ENCODE peak calls at places on chromosome 4, in four cellular contexts. A, K, M and D are unnamed samples.

GRCh38 chr4:134470544-134470943 is 269.0 kb upstream of the PABPC4L start:
- DNase-seq in K (no peak), M (peak; percentile 11), A (peak; percentile 1), D (no peak)

GRCh38 chr4:20543131-20543530 is 157.1 kb upstream of the PACRGL start:
- DNase-seq in A (no peak), K (no peak), M (no peak), D (no peak)

GRCh38 chr4:83255584-83255983 is 29.0 kb downstream of the COQ2 start:
- DNase-seq in A (peak; percentile 78), K (no peak), M (peak; percentile 33), D (peak; percentile 12)

GRCh38 chr4:106287353-106287969 is 28.5 kb downstream of the TBCK start:
- DNase-seq in M (peak; percentile 6), A (peak; percentile 96), K (no peak), D (peak; percentile 96)

GRCh38 chr4:94976371-94977011 is 218.7 kb downstream of the BMPR1B start:
- DNase-seq in K (no peak), M (no peak), A (peak; percentile 60), D (peak; percentile 82)

GRCh38 chr4:151013944-151014343 is 1.1 kb downstream of the LRBA start:
- DNase-seq in M (no peak), K (no peak), A (no peak), D (no peak)

GRCh38 chr4:6942238-6942800 is 32.7 kb downstream of the TBC1D14 start:
- DNase-seq in M (no peak), A (peak; percentile 99), K (no peak), D (peak; percentile 92)

GRCh38 chr4:8250167-8250566 is 19.4 kb upstream of the HTRA3 start:
- DNase-seq in K (no peak), A (no peak), M (no peak), D (no peak)